ENCODE peak calls at places on chromosomes 6 and 20, in five cellular contexts. One of them, this sample, is unnamed.

GRCh38 chr6:9520417-9521151 is 894.3 kb downstream of the TFAP2A start:
- DNase-seq in RPMI7951: peak; percentile 89
- DNase-seq in cardiac muscle cell: no peak
- DNase-seq in AG09309: no peak
- DNase-seq in ecto neural progenitor cell: no peak
- DNase-seq in this sample: peak; percentile 95

GRCh38 chr6:1781152-1781848 is 171.6 kb downstream of the FOXC1 start:
- DNase-seq in RPMI7951: no peak
- DNase-seq in cardiac muscle cell: no peak
- DNase-seq in AG09309: no peak
- DNase-seq in ecto neural progenitor cell: no peak
- DNase-seq in this sample: no peak

GRCh38 chr6:66029391-66029790 is 322.4 kb upstream of the EYS start:
- DNase-seq in RPMI7951: no peak
- DNase-seq in cardiac muscle cell: no peak
- DNase-seq in AG09309: no peak
- DNase-seq in ecto neural progenitor cell: no peak
- DNase-seq in this sample: no peak

GRCh38 chr6:72553531-72554202 is 68.2 kb upstream of the KCNQ5 start:
- DNase-seq in RPMI7951: peak; percentile 39
- DNase-seq in cardiac muscle cell: peak; percentile 8
- DNase-seq in AG09309: peak; percentile 61
- DNase-seq in ecto neural progenitor cell: no peak
- DNase-seq in this sample: peak; percentile 89

GRCh38 chr20:6673071-6673470 is 94.4 kb upstream of the BMP2 start:
- DNase-seq in RPMI7951: no peak
- DNase-seq in cardiac muscle cell: no peak
- DNase-seq in AG09309: no peak
- DNase-seq in ecto neural progenitor cell: no peak
- DNase-seq in this sample: no peak

GRCh38 chr20:44627364-44628010 is 24.0 kb downstream of the ADA start:
- DNase-seq in RPMI7951: no peak
- DNase-seq in cardiac muscle cell: no peak
- DNase-seq in AG09309: no peak
- DNase-seq in ecto neural progenitor cell: no peak
- DNase-seq in this sample: no peak

GRCh38 chr6:30480536-30481156 is 8.7 kb upstream of the HLA-E start:
- DNase-seq in RPMI7951: no peak
- DNase-seq in cardiac muscle cell: no peak
- DNase-seq in AG09309: no peak
- DNase-seq in ecto neural progenitor cell: no peak
- DNase-seq in this sample: peak; percentile 26

GRCh38 chr6:111956098-111956497 is 82.8 kb upstream of the FYN start:
- DNase-seq in RPMI7951: no peak
- DNase-seq in cardiac muscle cell: no peak
- DNase-seq in AG09309: no peak
- DNase-seq in ecto neural progenitor cell: no peak
- DNase-seq in this sample: no peak

GRCh38 chr6:29797120-29797519 is 30.5 kb upstream of the HLA-G start:
- DNase-seq in RPMI7951: peak; percentile 77
- DNase-seq in cardiac muscle cell: no peak
- DNase-seq in AG09309: peak; percentile 2
- DNase-seq in ecto neural progenitor cell: no peak
- DNase-seq in this sample: peak; percentile 5

GRCh38 chr20:61166324-61166723 is 85.7 kb upstream of the CDH4 start:
- DNase-seq in RPMI7951: no peak
- DNase-seq in cardiac muscle cell: no peak
- DNase-seq in AG09309: peak; percentile 1
- DNase-seq in ecto neural progenitor cell: no peak
- DNase-seq in this sample: peak; percentile 42